ENCODE peak calls at places on chromosomes 6 and 20, in eight cellular contexts. J is left ventricle myocardium inferior, X is endothelial cell of umbilical vein, F is Right ventricle myocardium superior, B is GM23248, T is GM03348, L is NT2/D1, O is Kasumi-1. N is an unnamed sample.

GRCh38 chr20:33846291-33846916 is 35.3 kb downstream of the CHMP4B start:
- DNase-seq in B (no peak), L (no peak), F (no peak), J (peak), X (no peak), O (no peak), T (peak), N (peak)

GRCh38 chr6:79089552-79090404 is 11.7 kb upstream of the PHIP start:
- DNase-seq in X (no peak), O (no peak), L (no peak), J (no peak), T (no peak), B (no peak), F (no peak), N (no peak)

GRCh38 chr20:2122921-2123320 is 21.3 kb downstream of the STK35 start:
- DNase-seq in T (no peak), J (peak), B (peak), O (no peak), X (no peak), F (no peak), L (no peak), N (no peak)

GRCh38 chr6:15364401-15365037 is 118.7 kb downstream of the JARID2 start:
- DNase-seq in X (no peak), T (no peak), B (no peak), O (no peak), L (no peak), J (no peak), F (no peak), N (no peak)

GRCh38 chr20:31710423-31711250 is 12.0 kb downstream of the BCL2L1 start:
- DNase-seq in L (no peak), J (peak), F (peak), B (no peak), T (no peak), X (no peak), O (no peak), N (no peak)

GRCh38 chr20:32879538-32879937 is 20.8 kb downstream of the EFCAB8 start:
- DNase-seq in B (no peak), J (no peak), F (no peak), O (no peak), X (peak), L (no peak), T (no peak), N (no peak)

GRCh38 chr6:137417411-137417810 is 76.8 kb downstream of the OLIG3 start:
- DNase-seq in O (no peak), X (no peak), J (no peak), T (peak), L (no peak), B (peak), F (no peak), N (no peak)

GRCh38 chr20:58059145-58059544 is 169.3 kb downstream of the ANKRD60 start:
- DNase-seq in X (no peak), B (no peak), T (no peak), O (no peak), F (no peak), J (no peak), L (no peak), N (no peak)

GRCh38 chr20:40506567-40506966 is 182.5 kb downstream of the MAFB start:
- DNase-seq in X (peak), F (peak), B (peak), J (peak), O (peak), L (no peak), T (peak), N (peak)

GRCh38 chr6:117906905-117907599 is at the start of gene SLC35F1:
- DNase-seq in L (peak), O (peak), F (peak), J (peak), B (peak), T (peak), X (peak), N (peak)

GRCh38 chr6:45786243-45786795 is 229.3 kb downstream of the CLIC5 start:
- DNase-seq in J (no peak), X (no peak), O (no peak), T (no peak), B (no peak), F (no peak), L (no peak), N (no peak)

N was measured in RPMI7951.